ENCODE peak calls at places on chromosome 5, in five cellular contexts. One of them, this sample, is unnamed.

GRCh38 chr5:143068712-143069111 is 298.5 kb downstream of the ARHGAP26 start:
- DNase-seq in AG08396: no peak
- DNase-seq in RWPE1: no peak
- DNase-seq in cardiac fibroblast: no peak
- DNase-seq in NCI-H2081: no peak
- DNase-seq in this sample: no peak

GRCh38 chr5:93349613-93350012 is 231.4 kb downstream of the NR2F1-AS1 start:
- DNase-seq in AG08396: no peak
- DNase-seq in RWPE1: peak
- DNase-seq in cardiac fibroblast: peak
- DNase-seq in NCI-H2081: no peak
- DNase-seq in this sample: peak

GRCh38 chr5:135437796-135438560 is 9.2 kb downstream of the DCANP1 start:
- DNase-seq in AG08396: peak
- DNase-seq in RWPE1: peak
- DNase-seq in cardiac fibroblast: peak
- DNase-seq in NCI-H2081: peak
- DNase-seq in this sample: peak

GRCh38 chr5:15695171-15695676 is 195.2 kb downstream of the FBXL7 start:
- DNase-seq in AG08396: peak
- DNase-seq in RWPE1: no peak
- DNase-seq in cardiac fibroblast: peak
- DNase-seq in NCI-H2081: no peak
- DNase-seq in this sample: peak

GRCh38 chr5:1801061-1801953 is at the start of gene NDUFS6:
- DNase-seq in AG08396: peak
- DNase-seq in RWPE1: peak
- DNase-seq in cardiac fibroblast: peak
- DNase-seq in NCI-H2081: peak
- DNase-seq in this sample: peak

GRCh38 chr5:136781464-136781863 is 416.1 kb upstream of the TRPC7 start:
- DNase-seq in AG08396: peak
- DNase-seq in RWPE1: no peak
- DNase-seq in cardiac fibroblast: peak
- DNase-seq in NCI-H2081: no peak
- DNase-seq in this sample: no peak

GRCh38 chr5:16931334-16932110 is 4.6 kb downstream of the MYO10 start:
- DNase-seq in AG08396: no peak
- DNase-seq in RWPE1: no peak
- DNase-seq in cardiac fibroblast: peak
- DNase-seq in NCI-H2081: peak
- DNase-seq in this sample: peak

GRCh38 chr5:177473461-177473991 is at the start of gene DBN1:
- DNase-seq in AG08396: peak
- DNase-seq in RWPE1: peak
- DNase-seq in cardiac fibroblast: peak
- DNase-seq in NCI-H2081: peak
- DNase-seq in this sample: peak

GRCh38 chr5:17154211-17154996 is 63.0 kb upstream of the BASP1 start:
- DNase-seq in AG08396: peak
- DNase-seq in RWPE1: peak
- DNase-seq in cardiac fibroblast: peak
- DNase-seq in NCI-H2081: no peak
- DNase-seq in this sample: peak